ENCODE peak calls at places on chromosome 21, in four cellular contexts. M, V, F and W are unnamed samples.

GRCh38 chr21:39913651-39914145 is 46.5 kb downstream of the PCP4 start:
- DNase-seq in M (no peak), V (no peak), F (no peak), W (no peak)

GRCh38 chr21:43364851-43365424 is 62.0 kb downstream of the SIK1 start:
- DNase-seq in M (no peak), V (no peak), F (no peak), W (no peak)

GRCh38 chr21:43817157-43818086 is 28.0 kb downstream of the RRP1 start:
- DNase-seq in M (no peak), V (no peak), F (no peak), W (no peak)

GRCh38 chr21:34724131-34724856 is 55.5 kb downstream of the CLIC6 start:
- DNase-seq in M (no peak), V (no peak), F (no peak), W (no peak)

GRCh38 chr21:36663033-36663855 is 35.7 kb upstream of the SIM2 start:
- DNase-seq in M (no peak), V (no peak), F (no peak), W (no peak)

GRCh38 chr21:37507716-37508115 is 141.1 kb downstream of the DYRK1A start:
- DNase-seq in M (no peak), V (no peak), F (no peak), W (no peak)

GRCh38 chr21:38037416-38037815 is 121.2 kb upstream of the KCNJ6 start:
- DNase-seq in M (peak; percentile 27), V (no peak), F (no peak), W (no peak)

GRCh38 chr21:36534656-36535055 is 54.7 kb upstream of the CLDN14 start:
- DNase-seq in M (no peak), V (no peak), F (no peak), W (no peak)

GRCh38 chr21:43318841-43319781 is 107.8 kb downstream of the SIK1 start:
- DNase-seq in M (peak; percentile 47), V (no peak), F (no peak), W (no peak)

GRCh38 chr21:22743085-22743484 is 1744.9 kb downstream of the NCAM2 start:
- DNase-seq in M (no peak), V (no peak), F (no peak), W (no peak)

GRCh38 chr21:43315244-43316137 is 111.4 kb downstream of the SIK1 start:
- DNase-seq in M (no peak), V (no peak), F (no peak), W (no peak)

GRCh38 chr21:16587671-16588379 is 858.0 kb downstream of the USP25 start:
- DNase-seq in M (peak; percentile 64), V (no peak), F (no peak), W (no peak)

GRCh38 chr21:26637346-26637745 is 64.3 kb upstream of the CYYR1 start:
- DNase-seq in M (no peak), V (no peak), F (no peak), W (no peak)

GRCh38 chr21:21921410-21922232 is 923.4 kb downstream of the NCAM2 start:
- DNase-seq in M (peak; percentile 10), V (no peak), F (no peak), W (no peak)

GRCh38 chr21:25171438-25171837 is 435.8 kb downstream of the MRPL39 start:
- DNase-seq in M (peak; percentile 77), V (no peak), F (no peak), W (no peak)

GRCh38 chr21:23963454-23963853 is 1643.8 kb downstream of the MRPL39 start:
- DNase-seq in M (no peak), V (no peak), F (no peak), W (no peak)

GRCh38 chr21:29390778-29391177 is 92.1 kb downstream of the BACH1 start:
- DNase-seq in M (no peak), V (no peak), F (no peak), W (no peak)
- H3K27ac ChIP-seq in M (no peak overlapping the region), V (no peak overlapping the region), F (no peak overlapping the region), W (no peak overlapping the region)

GRCh38 chr21:17858764-17859163 is 39.6 kb upstream of the C21orf91 start:
- DNase-seq in M (no peak), V (no peak), F (no peak), W (no peak)
- H3K27ac ChIP-seq in M (no peak overlapping the region), V (no peak overlapping the region), F (no peak overlapping the region), W (peak overlapping the region; percentile 98)

DNA sequence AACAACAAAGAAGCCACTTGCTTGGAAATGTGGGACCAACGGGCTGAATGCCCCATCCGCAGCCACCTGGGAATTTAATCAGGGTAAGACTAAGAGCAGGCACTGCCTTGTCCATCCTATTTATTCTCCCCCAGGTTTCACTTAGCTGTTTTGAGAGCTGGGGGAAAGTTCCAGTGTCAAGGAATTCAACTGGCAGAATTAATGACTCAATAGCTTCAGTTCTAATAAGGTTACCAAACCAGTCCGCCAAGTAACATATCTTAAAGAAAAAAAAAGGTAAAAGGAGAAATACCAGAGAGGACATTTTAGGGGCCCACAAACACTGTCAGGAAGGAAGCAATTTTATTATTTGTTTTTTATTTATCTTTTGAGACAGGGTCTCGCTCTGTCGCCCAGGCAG is 157.6 kb upstream of the SOD1 start:
- DNase-seq in M (no peak), V (no peak), F (no peak), W (no peak)
- H3K27ac ChIP-seq in M (no peak overlapping the region), V (no peak overlapping the region), F (peak overlapping the region; percentile 20), W (no peak overlapping the region)

DNA sequence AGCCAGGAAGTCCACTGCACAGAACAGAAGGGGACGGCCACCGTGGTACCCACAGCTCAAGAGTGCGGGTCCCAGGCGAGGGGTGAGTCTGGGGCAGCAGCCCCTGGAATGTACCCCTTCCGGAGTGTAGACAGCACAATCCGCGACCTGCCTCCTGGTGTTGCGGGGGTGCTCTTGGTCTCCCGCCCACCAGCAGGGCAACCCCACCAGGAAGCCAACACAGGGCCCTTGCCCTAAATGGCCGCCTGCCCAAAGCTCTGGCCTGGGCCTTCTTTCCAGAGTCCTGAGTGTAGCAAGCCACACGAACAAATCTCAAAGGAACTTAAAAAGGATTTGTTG is 1.1 kb upstream of the SLC19A1 start:
- DNase-seq in M (no peak), V (peak; percentile 29), F (peak; percentile 50), W (peak; percentile 23)
- H3K27ac ChIP-seq in M (no peak overlapping the region), V (no peak overlapping the region), F (peak overlapping the region; percentile 91), W (peak overlapping the region; percentile 62)

GRCh38 chr21:20721151-20721550 is 277.1 kb upstream of the NCAM2 start:
- DNase-seq in M (peak; percentile 43), V (no peak), F (no peak), W (no peak)
- H3K27ac ChIP-seq in M (peak overlapping the region; percentile 74), V (no peak overlapping the region), F (no peak overlapping the region), W (no peak overlapping the region)